ENCODE peak calls at places on chromosome 13, in six cellular contexts. L, R, G, N, V and X are unnamed samples.

GRCh38 chr13:48892311-48892710 is 83.4 kb upstream of the FNDC3A start:
- DNase-seq in L (no peak), R (peak; percentile 69), G (peak; percentile 23), N (no peak), V (peak; percentile 14), X (peak; percentile 91)

GRCh38 chr13:61410669-61411297 is 4.9 kb downstream of the PCDH20 start:
- DNase-seq in L (no peak), R (peak; percentile 8), G (peak; percentile 26), N (no peak), V (peak; percentile 5), X (peak; percentile 24)

GRCh38 chr13:26653310-26653709 is 95.8 kb downstream of the WASF3 start:
- DNase-seq in L (no peak), R (no peak), G (no peak), N (no peak), V (no peak), X (no peak)

GRCh38 chr13:48304132-48304876 is 753 bp downstream of the RB1 start:
- DNase-seq in L (no peak), R (peak; percentile 22), G (peak; percentile 79), N (peak; percentile 92), V (peak; percentile 30), X (peak; percentile 66)

GRCh38 chr13:108915634-108916497 is 286.5 kb downstream of the MYO16 start:
- DNase-seq in L (peak; percentile 56), R (peak; percentile 92), G (peak; percentile 85), N (peak; percentile 52), V (peak; percentile 91), X (peak; percentile 97)

GRCh38 chr13:30727491-30728350 is 7.6 kb upstream of the ALOX5AP start:
- DNase-seq in L (no peak), R (no peak), G (no peak), N (no peak), V (no peak), X (no peak)

GRCh38 chr13:113646921-113647340 is 11.1 kb downstream of the ATP4B start:
- DNase-seq in L (no peak), R (no peak), G (no peak), N (no peak), V (no peak), X (no peak)

GRCh38 chr13:36515466-36515865 is 83.2 kb downstream of the CCNA1 start:
- DNase-seq in L (no peak), R (no peak), G (no peak), N (no peak), V (no peak), X (no peak)

GRCh38 chr13:114070098-114070799 is 62.2 kb downstream of the RASA3 start:
- DNase-seq in L (no peak), R (no peak), G (no peak), N (no peak), V (no peak), X (no peak)

GRCh38 chr13:104650426-104650825 is 1584.2 kb upstream of the SLC10A2 start:
- DNase-seq in L (no peak), R (no peak), G (no peak), N (no peak), V (no peak), X (no peak)

GRCh38 chr13:103515410-103515809 is 449.2 kb upstream of the SLC10A2 start:
- DNase-seq in L (no peak), R (no peak), G (no peak), N (no peak), V (no peak), X (no peak)

GRCh38 chr13:71774863-71775262 is 92.1 kb downstream of the DACH1 start:
- DNase-seq in L (no peak), R (no peak), G (no peak), N (no peak), V (no peak), X (no peak)

GRCh38 chr13:49731766-49732165 is 40.5 kb upstream of the EBPL start:
- DNase-seq in L (no peak), R (no peak), G (no peak), N (no peak), V (no peak), X (peak; percentile 26)

GRCh38 chr13:37747071-37747612 is 122.4 kb downstream of the TRPC4 start:
- DNase-seq in L (no peak), R (no peak), G (no peak), N (no peak), V (no peak), X (peak; percentile 84)

GRCh38 chr13:23902975-23903905 is 5.9 kb upstream of the C1QTNF9B start:
- DNase-seq in L (no peak), R (no peak), G (no peak), N (no peak), V (no peak), X (no peak)

GRCh38 chr13:59865398-59865797 is 298.3 kb downstream of the DIAPH3 start:
- DNase-seq in L (no peak), R (peak; percentile 3), G (no peak), N (no peak), V (no peak), X (peak; percentile 45)

GRCh38 chr13:24605923-24606372 is 74.3 kb upstream of the ATP12A start:
- DNase-seq in L (no peak), R (peak; percentile 34), G (peak; percentile 49), N (no peak), V (peak; percentile 47), X (no peak)

GRCh38 chr13:26500618-26501320 is 56.7 kb upstream of the WASF3 start:
- DNase-seq in L (no peak), R (no peak), G (no peak), N (no peak), V (no peak), X (peak; percentile 7)

GRCh38 chr13:105471683-105472082 is 1063.8 kb downstream of the EFNB2 start:
- DNase-seq in L (no peak), R (no peak), G (no peak), N (no peak), V (no peak), X (no peak)

GRCh38 chr13:47146991-47147783 is 250.3 kb upstream of the HTR2A start:
- DNase-seq in L (no peak), R (no peak), G (no peak), N (peak; percentile 55), V (no peak), X (no peak)

GRCh38 chr13:37443538-37443937 is 155.0 kb downstream of the POSTN start:
- DNase-seq in L (no peak), R (no peak), G (no peak), N (no peak), V (no peak), X (no peak)

GRCh38 chr13:108226184-108226583 is 8.0 kb downstream of the ABHD13 start:
- DNase-seq in L (no peak), R (no peak), G (no peak), N (no peak), V (peak; percentile 29), X (no peak)

GRCh38 chr13:48583859-48584311 is 51.0 kb upstream of the RCBTB2 start:
- DNase-seq in L (no peak), R (no peak), G (no peak), N (no peak), V (peak; percentile 90), X (peak; percentile 64)

GRCh38 chr13:64459778-64460177 is 2770.4 kb downstream of the PCDH9 start:
- DNase-seq in L (no peak), R (no peak), G (no peak), N (no peak), V (no peak), X (no peak)

GRCh38 chr13:30868806-30869470 is 37.1 kb upstream of the MEDAG start:
- DNase-seq in L (no peak), R (no peak), G (no peak), N (no peak), V (no peak), X (no peak)

GRCh38 chr13:40987606-40988280 is 31.4 kb downstream of the ELF1 start:
- DNase-seq in L (no peak), R (no peak), G (no peak), N (no peak), V (no peak), X (no peak)

GRCh38 chr13:40984670-40985366 is 34.3 kb downstream of the ELF1 start:
- DNase-seq in L (no peak), R (no peak), G (no peak), N (peak; percentile 67), V (no peak), X (peak; percentile 76)

GRCh38 chr13:40986328-40986856 is 32.7 kb downstream of the ELF1 start:
- DNase-seq in L (no peak), R (peak; percentile 19), G (no peak), N (no peak), V (peak; percentile 73), X (no peak)

GRCh38 chr13:40983725-40984669 is 35.1 kb downstream of the ELF1 start:
- DNase-seq in L (no peak), R (no peak), G (no peak), N (no peak), V (no peak), X (peak; percentile 58)

GRCh38 chr13:40985596-40986327 is 33.4 kb downstream of the ELF1 start:
- DNase-seq in L (no peak), R (no peak), G (no peak), N (no peak), V (no peak), X (peak; percentile 59)
- TF ChIP-seq CTCF in L (no peak), R (no peak), G (no peak), N (no peak), V (no peak), X (no peak)

GRCh38 chr13:110651726-110652230 is 36.4 kb downstream of the NAXD start:
- DNase-seq in L (no peak), R (no peak), G (no peak), N (no peak), V (no peak), X (no peak)
- TF ChIP-seq MYC in L (no peak), R (no peak), G (no peak), N (no peak), V (no peak), X (no peak)

GRCh38 chr13:57552441-57552840 is 79.1 kb upstream of the PCDH17 start:
- DNase-seq in L (no peak), R (no peak), G (no peak), N (no peak), V (no peak), X (no peak)

GRCh38 chr13:57553932-57554331 is 77.6 kb upstream of the PCDH17 start:
- DNase-seq in L (no peak), R (no peak), G (no peak), N (no peak), V (no peak), X (no peak)

GRCh38 chr13:57557979-57558529 is 73.5 kb upstream of the PCDH17 start:
- DNase-seq in L (no peak), R (peak; percentile 1), G (peak; percentile 35), N (no peak), V (peak; percentile 15), X (peak; percentile 54)
- TF ChIP-seq CTCF in L (no peak), R (no peak), G (no peak), N (no peak), V (no peak), X (peak; percentile 28)

GRCh38 chr13:43305416-43305815 is 282.0 kb downstream of the DNAJC15 start:
- DNase-seq in L (no peak), R (no peak), G (no peak), N (no peak), V (no peak), X (peak; percentile 46)
- TF ChIP-seq MYC in L (no peak), R (no peak), G (no peak), N (no peak), V (no peak), X (no peak)

GRCh38 chr13:89695343-89696257 is 1651.9 kb upstream of the MIR17HG start:
- DNase-seq in L (no peak), R (peak; percentile 39), G (peak; percentile 49), N (no peak), V (peak; percentile 9), X (peak; percentile 68)
- TF ChIP-seq CTCF in L (no peak), R (peak; percentile 68), G (peak; percentile 72), N (peak; percentile 36), V (peak; percentile 70), X (peak; percentile 67)